ENCODE peak calls at places on chromosomes 1 and 21, in four cellular contexts. One of them, this sample, is unnamed.
A peak's percentile ranks its signal among the peaks of the same experiment; 100 is the strongest.

GRCh38 chr1:11823366-11824137 is 17.6 kb downstream of the CLCN6 start:
- DNase-seq in bronchial epithelial cell: no peak
- DNase-seq in progenitor cell of endocrine pancreas: no peak
- DNase-seq in fibroblast of pulmonary artery: no peak
- DNase-seq in this sample: no peak

GRCh38 chr1:234709473-234710279 is 99.7 kb upstream of the IRF2BP2 start:
- DNase-seq in bronchial epithelial cell: no peak
- DNase-seq in progenitor cell of endocrine pancreas: no peak
- DNase-seq in fibroblast of pulmonary artery: no peak
- DNase-seq in this sample: no peak

GRCh38 chr1:211985556-211986264 is 49.6 kb downstream of the INTS7 start:
- DNase-seq in bronchial epithelial cell: no peak
- DNase-seq in progenitor cell of endocrine pancreas: no peak
- DNase-seq in fibroblast of pulmonary artery: no peak
- DNase-seq in this sample: no peak

GRCh38 chr1:151010346-151010726 is 2.1 kb downstream of the PRUNE1 start:
- DNase-seq in bronchial epithelial cell: no peak
- DNase-seq in progenitor cell of endocrine pancreas: no peak
- DNase-seq in fibroblast of pulmonary artery: no peak
- DNase-seq in this sample: no peak

GRCh38 chr1:47688631-47689296 is 250.9 kb downstream of the FOXD2 start:
- DNase-seq in bronchial epithelial cell: no peak
- DNase-seq in progenitor cell of endocrine pancreas: no peak
- DNase-seq in fibroblast of pulmonary artery: no peak
- DNase-seq in this sample: no peak

GRCh38 chr1:172629170-172629569 is 29.7 kb upstream of the FASLG start:
- DNase-seq in bronchial epithelial cell: no peak
- DNase-seq in progenitor cell of endocrine pancreas: no peak
- DNase-seq in fibroblast of pulmonary artery: no peak
- DNase-seq in this sample: no peak

GRCh38 chr1:201020647-201021332 is 2.7 kb downstream of the KIF21B start:
- DNase-seq in bronchial epithelial cell: peak; percentile 23
- DNase-seq in progenitor cell of endocrine pancreas: no peak
- DNase-seq in fibroblast of pulmonary artery: peak; percentile 53
- DNase-seq in this sample: no peak

GRCh38 chr1:82108843-82109242 is 308.1 kb downstream of the ADGRL2 start:
- DNase-seq in bronchial epithelial cell: no peak
- DNase-seq in progenitor cell of endocrine pancreas: no peak
- DNase-seq in fibroblast of pulmonary artery: no peak
- DNase-seq in this sample: no peak

GRCh38 chr21:44357064-44357837 is 3.8 kb downstream of the TRPM2 start:
- DNase-seq in bronchial epithelial cell: no peak
- DNase-seq in progenitor cell of endocrine pancreas: no peak
- DNase-seq in fibroblast of pulmonary artery: no peak
- DNase-seq in this sample: no peak

GRCh38 chr1:2856076-2856390 is 54.5 kb upstream of the TTC34 start:
- DNase-seq in bronchial epithelial cell: no peak
- DNase-seq in progenitor cell of endocrine pancreas: no peak
- DNase-seq in fibroblast of pulmonary artery: no peak
- DNase-seq in this sample: no peak

GRCh38 chr1:162629651-162630050 is 2.6 kb upstream of the DDR2 start:
- DNase-seq in bronchial epithelial cell: no peak
- DNase-seq in progenitor cell of endocrine pancreas: no peak
- DNase-seq in fibroblast of pulmonary artery: peak; percentile 75
- DNase-seq in this sample: no peak

GRCh38 chr1:68322837-68323687 is 90.7 kb upstream of the WLS start:
- DNase-seq in bronchial epithelial cell: no peak
- DNase-seq in progenitor cell of endocrine pancreas: no peak
- DNase-seq in fibroblast of pulmonary artery: peak; percentile 38
- DNase-seq in this sample: no peak

GRCh38 chr1:185646202-185646683 is 87.9 kb upstream of the HMCN1 start:
- DNase-seq in bronchial epithelial cell: peak; percentile 100
- DNase-seq in progenitor cell of endocrine pancreas: no peak
- DNase-seq in fibroblast of pulmonary artery: peak; percentile 99
- DNase-seq in this sample: no peak

GRCh38 chr1:21843996-21844395 is 31.9 kb downstream of the LDLRAD2 start:
- DNase-seq in bronchial epithelial cell: no peak
- DNase-seq in progenitor cell of endocrine pancreas: no peak
- DNase-seq in fibroblast of pulmonary artery: no peak
- DNase-seq in this sample: no peak

GRCh38 chr1:156864796-156865195 is 4.1 kb downstream of the NTRK1 start:
- DNase-seq in bronchial epithelial cell: no peak
- DNase-seq in progenitor cell of endocrine pancreas: no peak
- DNase-seq in fibroblast of pulmonary artery: no peak
- DNase-seq in this sample: no peak

GRCh38 chr1:43835141-43836021 is 98.2 kb upstream of the ARTN start:
- DNase-seq in bronchial epithelial cell: peak; percentile 54
- DNase-seq in progenitor cell of endocrine pancreas: no peak
- DNase-seq in fibroblast of pulmonary artery: peak; percentile 85
- DNase-seq in this sample: no peak

GRCh38 chr1:44802306-44803061 is 2.3 kb downstream of the PLK3 start:
- DNase-seq in bronchial epithelial cell: no peak
- DNase-seq in progenitor cell of endocrine pancreas: no peak
- DNase-seq in fibroblast of pulmonary artery: no peak
- DNase-seq in this sample: no peak

GRCh38 chr1:42940851-42941639 is 17.6 kb downstream of the SLC2A1 start:
- DNase-seq in bronchial epithelial cell: peak; percentile 93
- DNase-seq in progenitor cell of endocrine pancreas: no peak
- DNase-seq in fibroblast of pulmonary artery: peak; percentile 98
- DNase-seq in this sample: no peak

GRCh38 chr1:236142358-236143103 is at the start of gene GPR137B:
- DNase-seq in bronchial epithelial cell: peak; percentile 46
- DNase-seq in progenitor cell of endocrine pancreas: no peak
- DNase-seq in fibroblast of pulmonary artery: peak; percentile 49
- DNase-seq in this sample: peak; percentile 50

GRCh38 chr1:22275626-22276395 is 132.9 kb upstream of the WNT4 start:
- DNase-seq in bronchial epithelial cell: peak; percentile 58
- DNase-seq in progenitor cell of endocrine pancreas: peak; percentile 62
- DNase-seq in fibroblast of pulmonary artery: peak; percentile 66
- DNase-seq in this sample: peak; percentile 37

GRCh38 chr1:102891868-102892625 is 216.3 kb downstream of the COL11A1 start:
- DNase-seq in bronchial epithelial cell: peak; percentile 77
- DNase-seq in progenitor cell of endocrine pancreas: no peak
- DNase-seq in fibroblast of pulmonary artery: peak; percentile 87
- DNase-seq in this sample: no peak

GRCh38 chr21:46000182-46000730 is 18.7 kb downstream of the COL6A1 start:
- DNase-seq in bronchial epithelial cell: no peak
- DNase-seq in progenitor cell of endocrine pancreas: no peak
- DNase-seq in fibroblast of pulmonary artery: no peak
- DNase-seq in this sample: no peak

GRCh38 chr21:42460391-42461184 is 35.4 kb downstream of the RSPH1 start:
- DNase-seq in bronchial epithelial cell: no peak
- DNase-seq in progenitor cell of endocrine pancreas: no peak
- DNase-seq in fibroblast of pulmonary artery: no peak
- DNase-seq in this sample: peak; percentile 62

GRCh38 chr1:27007909-27008582 is 4.6 kb downstream of the TENT5B start:
- DNase-seq in bronchial epithelial cell: peak; percentile 82
- DNase-seq in progenitor cell of endocrine pancreas: no peak
- DNase-seq in fibroblast of pulmonary artery: no peak
- DNase-seq in this sample: no peak

GRCh38 chr1:208242829-208243521 is 1.2 kb downstream of the PLXNA2 start:
- DNase-seq in bronchial epithelial cell: no peak
- DNase-seq in progenitor cell of endocrine pancreas: peak; percentile 43
- DNase-seq in fibroblast of pulmonary artery: no peak
- DNase-seq in this sample: no peak

GRCh38 chr1:230661976-230662375 is 19.7 kb downstream of the COG2 start:
- DNase-seq in bronchial epithelial cell: no peak
- DNase-seq in progenitor cell of endocrine pancreas: no peak
- DNase-seq in fibroblast of pulmonary artery: no peak
- DNase-seq in this sample: no peak

GRCh38 chr1:13707211-13707610 is 7.2 kb downstream of the PRDM2 start:
- DNase-seq in bronchial epithelial cell: no peak
- DNase-seq in progenitor cell of endocrine pancreas: no peak
- DNase-seq in fibroblast of pulmonary artery: peak; percentile 20
- DNase-seq in this sample: no peak

GRCh38 chr1:199545780-199546179 is 481.7 kb upstream of the NR5A2 start:
- DNase-seq in bronchial epithelial cell: peak; percentile 78
- DNase-seq in progenitor cell of endocrine pancreas: no peak
- DNase-seq in fibroblast of pulmonary artery: peak; percentile 11
- DNase-seq in this sample: no peak

GRCh38 chr21:42431196-42431595 is 27.5 kb downstream of the UBASH3A start:
- DNase-seq in bronchial epithelial cell: no peak
- DNase-seq in progenitor cell of endocrine pancreas: no peak
- DNase-seq in fibroblast of pulmonary artery: no peak
- DNase-seq in this sample: no peak

GRCh38 chr1:111474106-111474505 is 322 bp downstream of the C1orf162 start:
- DNase-seq in bronchial epithelial cell: no peak
- DNase-seq in progenitor cell of endocrine pancreas: no peak
- DNase-seq in fibroblast of pulmonary artery: peak; percentile 21
- DNase-seq in this sample: no peak

GRCh38 chr1:97770376-97770775 is 150.5 kb downstream of the DPYD start:
- DNase-seq in bronchial epithelial cell: no peak
- DNase-seq in progenitor cell of endocrine pancreas: no peak
- DNase-seq in fibroblast of pulmonary artery: no peak
- DNase-seq in this sample: no peak
- TF ChIP-seq CTCF in bronchial epithelial cell: no peak
- TF ChIP-seq CTCF in progenitor cell of endocrine pancreas: no peak
- TF ChIP-seq CTCF in fibroblast of pulmonary artery: no peak
- TF ChIP-seq CTCF in this sample: no peak

GRCh38 chr1:33036526-33037503 is at the start of gene AK2:
- DNase-seq in bronchial epithelial cell: peak; percentile 96
- DNase-seq in progenitor cell of endocrine pancreas: peak; percentile 84
- DNase-seq in fibroblast of pulmonary artery: peak; percentile 98
- DNase-seq in this sample: peak; percentile 84
- TF ChIP-seq CTCF in bronchial epithelial cell: no peak
- TF ChIP-seq CTCF in progenitor cell of endocrine pancreas: no peak
- TF ChIP-seq CTCF in fibroblast of pulmonary artery: no peak
- TF ChIP-seq CTCF in this sample: no peak

GRCh38 chr1:245516178-245516829 is 361.5 kb downstream of the KIF26B start:
- DNase-seq in bronchial epithelial cell: no peak
- DNase-seq in progenitor cell of endocrine pancreas: no peak
- DNase-seq in fibroblast of pulmonary artery: peak; percentile 12
- DNase-seq in this sample: no peak
- TF ChIP-seq CTCF in bronchial epithelial cell: no peak
- TF ChIP-seq CTCF in progenitor cell of endocrine pancreas: no peak
- TF ChIP-seq CTCF in fibroblast of pulmonary artery: no peak
- TF ChIP-seq CTCF in this sample: no peak

GRCh38 chr1:227790868-227791267 is 24.6 kb upstream of the PRSS38 start:
- DNase-seq in bronchial epithelial cell: no peak
- DNase-seq in progenitor cell of endocrine pancreas: no peak
- DNase-seq in fibroblast of pulmonary artery: no peak
- DNase-seq in this sample: no peak

GRCh38 chr1:227793948-227794812 is 21.3 kb upstream of the PRSS38 start:
- DNase-seq in bronchial epithelial cell: peak; percentile 25
- DNase-seq in progenitor cell of endocrine pancreas: no peak
- DNase-seq in fibroblast of pulmonary artery: peak; percentile 71
- DNase-seq in this sample: no peak

GRCh38 chr1:227791425-227792090 is 23.9 kb upstream of the PRSS38 start:
- DNase-seq in bronchial epithelial cell: no peak
- DNase-seq in progenitor cell of endocrine pancreas: no peak
- DNase-seq in fibroblast of pulmonary artery: no peak
- DNase-seq in this sample: no peak

GRCh38 chr1:227793079-227793947 is 22.2 kb upstream of the PRSS38 start:
- DNase-seq in bronchial epithelial cell: no peak
- DNase-seq in progenitor cell of endocrine pancreas: no peak
- DNase-seq in fibroblast of pulmonary artery: no peak
- DNase-seq in this sample: no peak

GRCh38 chr1:227792216-227793078 is 23.0 kb upstream of the PRSS38 start:
- DNase-seq in bronchial epithelial cell: no peak
- DNase-seq in progenitor cell of endocrine pancreas: no peak
- DNase-seq in fibroblast of pulmonary artery: no peak
- DNase-seq in this sample: no peak
- TF ChIP-seq CTCF in bronchial epithelial cell: no peak
- TF ChIP-seq CTCF in progenitor cell of endocrine pancreas: no peak
- TF ChIP-seq CTCF in fibroblast of pulmonary artery: no peak
- TF ChIP-seq CTCF in this sample: no peak

GRCh38 chr1:214552174-214552608 is 789 bp upstream of the PTPN14 start:
- DNase-seq in bronchial epithelial cell: peak; percentile 90
- DNase-seq in progenitor cell of endocrine pancreas: peak; percentile 49
- DNase-seq in fibroblast of pulmonary artery: peak; percentile 74
- DNase-seq in this sample: no peak
- TF ChIP-seq CTCF in bronchial epithelial cell: no peak
- TF ChIP-seq CTCF in progenitor cell of endocrine pancreas: no peak
- TF ChIP-seq CTCF in fibroblast of pulmonary artery: no peak
- TF ChIP-seq CTCF in this sample: no peak

This sample was measured in activated B cell treated with CpG ODN at 0.5 μM for 24 hours.